ENCODE peak calls at places on chromosome 3, in six cellular contexts. H is neural progenitor cell, Y is PC-3, N is GM23248, K is SK-N-SH, U is HCT116. L is an unnamed sample.

GRCh38 chr3:117633207-117633606 is 923.6 kb downstream of the TUSC7 start:
- DNase-seq in U (no peak), N (no peak), K (no peak), H (no peak), Y (no peak), L (peak; percentile 86)

GRCh38 chr3:169146112-169146665 is 517.3 kb downstream of the MECOM start:
- DNase-seq in K (no peak), N (peak; percentile 66), H (peak; percentile 81), U (no peak), Y (peak; percentile 71), L (no peak)

GRCh38 chr3:194215392-194215791 is 79.4 kb downstream of the HES1 start:
- DNase-seq in Y (no peak), U (no peak), H (no peak), K (no peak), N (no peak), L (no peak)

GRCh38 chr3:4571690-4572334 is 78.7 kb downstream of the ITPR1 start:
- DNase-seq in U (no peak), H (peak; percentile 32), K (no peak), N (peak; percentile 14), Y (peak; percentile 32), L (no peak)

GRCh38 chr3:50268276-50268675 is 671 bp upstream of the SEMA3B start:
- DNase-seq in K (no peak), Y (no peak), U (no peak), N (no peak), H (no peak), L (no peak)

GRCh38 chr3:138479355-138479964 is 45.0 kb downstream of the ESYT3 start:
- DNase-seq in U (peak; percentile 35), N (peak; percentile 57), K (peak; percentile 69), H (peak; percentile 79), Y (peak; percentile 49), L (peak; percentile 44)

GRCh38 chr3:53729130-53729529 is 117.1 kb downstream of the CHDH start:
- DNase-seq in U (no peak), K (no peak), Y (no peak), H (no peak), N (peak; percentile 42), L (no peak)

GRCh38 chr3:161325059-161325458 is 46.3 kb downstream of the SPTSSB start:
- DNase-seq in U (no peak), N (no peak), H (no peak), Y (no peak), K (no peak), L (no peak)

GRCh38 chr3:149620291-149621020 is 37.4 kb downstream of the WWTR1 start:
- DNase-seq in K (no peak), U (no peak), N (peak; percentile 91), Y (peak; percentile 26), H (no peak), L (no peak)

GRCh38 chr3:8441969-8442559 is 59.6 kb upstream of the LMCD1 start:
- DNase-seq in K (peak; percentile 79), U (peak; percentile 39), Y (peak; percentile 84), N (peak; percentile 77), H (peak; percentile 84), L (no peak)

GRCh38 chr3:13854492-13854891 is 25.4 kb downstream of the WNT7A start:
- DNase-seq in Y (no peak), H (no peak), K (no peak), N (no peak), U (no peak), L (no peak)

GRCh38 chr3:11212301-11212613 is 58.0 kb downstream of the HRH1 start:
- DNase-seq in H (no peak), Y (peak; percentile 63), K (no peak), U (peak; percentile 13), N (peak; percentile 81), L (no peak)

GRCh38 chr3:66399529-66400232 is 101.1 kb downstream of the LRIG1 start:
- DNase-seq in N (no peak), U (no peak), H (no peak), Y (no peak), K (no peak), L (no peak)

GRCh38 chr3:1374471-1374870 is 281.6 kb downstream of the CNTN6 start:
- DNase-seq in H (peak; percentile 67), K (no peak), N (no peak), Y (no peak), U (no peak), L (no peak)

GRCh38 chr3:104437131-104437750 is 929.5 kb upstream of the ALCAM start:
- DNase-seq in U (peak; percentile 38), Y (peak; percentile 72), H (no peak), K (no peak), N (peak; percentile 69), L (no peak)

GRCh38 chr3:25897019-25897418 is 107.1 kb downstream of the OXSM start:
- DNase-seq in K (no peak), H (peak; percentile 55), U (peak; percentile 51), N (peak; percentile 29), Y (peak; percentile 69), L (peak; percentile 64)

GRCh38 chr3:196149375-196149774 is 61.8 kb downstream of the ZDHHC19 start:
- DNase-seq in K (no peak), U (no peak), Y (no peak), H (no peak), N (peak; percentile 21), L (no peak)

GRCh38 chr3:34260991-34261365 is 462.5 kb downstream of the PDCD6IP start:
- DNase-seq in U (no peak), H (no peak), N (peak; percentile 26), Y (no peak), K (no peak), L (no peak)

GRCh38 chr3:15215996-15216395 is 9.9 kb downstream of the CAPN7 start:
- DNase-seq in K (no peak), Y (no peak), U (no peak), H (no peak), N (peak; percentile 40), L (no peak)

DNA sequence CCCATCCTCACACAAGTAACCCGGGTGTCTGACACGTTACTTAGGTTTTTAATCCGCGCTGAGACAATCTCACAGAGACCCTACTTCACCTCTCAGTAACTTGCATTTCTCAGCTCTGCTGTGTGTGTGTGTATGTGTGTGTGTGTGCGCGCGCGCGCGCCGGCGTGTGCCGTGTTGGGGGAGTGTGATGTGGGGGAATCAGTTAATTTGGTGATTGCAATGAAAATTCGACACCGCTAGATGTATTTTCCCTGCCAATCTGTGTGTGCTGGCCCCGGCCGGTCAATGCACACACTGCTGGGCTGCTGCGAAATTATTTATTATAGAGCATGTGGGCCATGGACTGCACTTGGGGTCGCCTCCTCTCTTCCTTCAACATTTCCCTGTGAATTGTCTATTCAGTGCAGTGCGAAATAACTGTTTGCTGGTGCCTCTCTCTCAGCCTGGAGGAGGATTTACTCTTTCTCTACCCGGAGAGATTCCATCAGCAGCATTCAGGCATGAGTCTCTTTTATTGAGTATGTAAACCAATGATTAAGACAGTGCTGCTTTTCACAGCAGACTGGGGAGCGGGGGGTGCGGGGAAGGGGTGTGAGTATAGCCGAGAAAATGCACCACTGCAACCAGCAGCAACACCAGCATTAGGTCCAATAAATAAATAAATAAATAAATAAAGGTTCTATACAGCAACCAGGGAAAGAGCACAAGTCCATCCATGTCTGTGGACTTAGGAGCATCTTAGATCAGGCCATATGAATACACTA is 2.9 kb downstream of the CADM2 start:
- DNase-seq in H (peak; percentile 60), Y (no peak), U (no peak), K (peak; percentile 9), N (no peak), L (no peak)
- H3K9ac ChIP-seq in H (peak overlapping the region; percentile 5), Y (no peak overlapping the region), U (no peak overlapping the region), K (no peak overlapping the region), N (no peak overlapping the region), L (no peak overlapping the region)

GRCh38 chr3:170761103-170761502 is 108.9 kb downstream of the RPL22L1 start:
- DNase-seq in U (no peak), H (no peak), Y (peak; percentile 92), K (no peak), N (no peak), L (no peak)

GRCh38 chr3:170759511-170760173 is 110.4 kb downstream of the RPL22L1 start:
- DNase-seq in H (no peak), U (no peak), K (no peak), N (no peak), Y (peak; percentile 55), L (no peak)

GRCh38 chr3:170762081-170762480 is 107.9 kb downstream of the RPL22L1 start:
- DNase-seq in N (peak; percentile 10), H (no peak), K (no peak), U (no peak), Y (no peak), L (no peak)

GRCh38 chr3:170757038-170757437 is 113.0 kb downstream of the RPL22L1 start:
- DNase-seq in H (no peak), U (no peak), K (no peak), Y (no peak), N (no peak), L (no peak)

DNA sequence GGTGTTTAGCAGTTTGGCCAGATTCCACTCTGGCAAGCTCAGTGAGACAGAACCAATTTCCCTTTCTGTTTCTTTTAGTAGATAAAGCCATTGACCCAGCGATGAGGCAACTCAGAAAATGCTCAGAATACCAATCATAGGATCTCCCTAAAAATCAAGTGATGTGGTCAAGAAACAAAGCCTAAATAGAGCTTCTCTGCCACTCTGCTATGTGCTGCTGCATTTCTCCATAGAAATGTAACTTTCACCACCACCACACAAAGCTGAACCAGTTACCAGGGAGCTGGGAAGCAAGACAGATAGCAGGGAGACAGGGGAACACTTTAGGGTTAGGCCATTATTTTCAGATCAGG is 109.8 kb downstream of the RPL22L1 start:
- DNase-seq in H (no peak), Y (no peak), N (peak; percentile 18), K (no peak), U (no peak), L (no peak)
- H3K4me2 ChIP-seq in H (no peak overlapping the region), Y (peak overlapping the region; percentile 44), N (no peak overlapping the region), K (no peak overlapping the region), U (no peak overlapping the region), L (no peak overlapping the region)

DNA sequence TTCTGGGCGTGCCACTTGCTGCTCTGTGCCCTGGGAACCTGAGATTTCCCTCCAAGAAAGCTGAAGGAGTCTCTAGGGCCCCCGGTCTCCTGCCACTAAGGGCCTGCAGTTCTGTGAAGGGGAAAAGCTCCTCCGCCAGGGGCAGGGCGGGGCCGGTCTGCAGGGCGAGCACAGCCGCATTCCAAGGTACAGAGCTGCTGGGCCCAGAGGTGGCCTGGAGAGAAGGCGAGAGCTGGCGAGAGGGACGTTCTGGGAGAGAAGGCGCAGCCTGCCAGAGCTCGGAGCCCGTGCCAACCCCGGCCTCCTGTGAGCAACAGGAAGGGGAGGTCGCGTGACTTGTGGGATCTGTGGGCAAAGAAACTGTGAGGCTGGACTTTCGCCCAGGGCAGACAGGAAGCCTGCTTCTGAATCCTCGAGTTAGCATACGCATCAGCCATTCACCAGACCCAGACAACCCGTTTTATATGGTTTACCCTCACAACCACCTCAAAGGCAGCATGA is 500.4 kb downstream of the SHQ1 start:
- DNase-seq in H (peak; percentile 62), U (no peak), Y (peak; percentile 55), N (peak; percentile 43), K (no peak), L (no peak)
- TF ChIP-seq EZH2phosphoT487 in H (no peak), U (no peak), Y (no peak), N (no peak), K (no peak), L (no peak)

GRCh38 chr3:114646521-114646920 is 352.7 kb downstream of the TIGIT start:
- DNase-seq in N (no peak), H (no peak), Y (no peak), K (no peak), U (no peak), L (no peak)

GRCh38 chr3:114645392-114645791 is 351.6 kb downstream of the TIGIT start:
- DNase-seq in Y (no peak), H (no peak), U (peak; percentile 73), N (peak; percentile 35), K (no peak), L (no peak)

GRCh38 chr3:114651555-114651954 is 357.7 kb downstream of the TIGIT start:
- DNase-seq in Y (no peak), N (no peak), U (no peak), K (no peak), H (no peak), L (no peak)

GRCh38 chr3:114650808-114651207 is 357.0 kb downstream of the TIGIT start:
- DNase-seq in U (peak; percentile 88), Y (peak; percentile 31), K (no peak), N (peak; percentile 50), H (no peak), L (no peak)

GRCh38 chr3:114649331-114649730 is 355.5 kb downstream of the TIGIT start:
- DNase-seq in N (peak; percentile 49), U (peak; percentile 97), H (no peak), Y (peak; percentile 56), K (no peak), L (no peak)
- H3K9ac ChIP-seq in N (no peak overlapping the region), U (peak overlapping the region; percentile 66), H (no peak overlapping the region), Y (no peak overlapping the region), K (no peak overlapping the region), L (no peak overlapping the region)